ENCODE peak calls at places on chromosomes 6 and 20, in four cellular contexts. A, K, X and I are unnamed samples.

GRCh38 chr6:27133281-27134227 is 113.9 kb upstream of the PRSS16 start:
- DNase-seq in A (peak; percentile 85), K (no peak), X (peak; percentile 51), I (no peak)

GRCh38 chr6:33080127-33081089 is 4.6 kb downstream of the HLA-DPB1 start:
- DNase-seq in X (no peak), A (peak; percentile 36), K (no peak), I (no peak)

GRCh38 chr6:52538252-52538905 is 38.5 kb downstream of the TRAM2 start:
- DNase-seq in X (no peak), A (no peak), K (no peak), I (no peak)

GRCh38 chr6:31070711-31071197 is 41.6 kb downstream of the C6orf15 start:
- DNase-seq in X (peak; percentile 52), K (no peak), A (peak; percentile 55), I (no peak)

GRCh38 chr6:42142118-42142835 is at the start of gene C6orf132:
- DNase-seq in X (peak; percentile 43), A (no peak), K (peak; percentile 32), I (no peak)

GRCh38 chr6:169156108-169156821 is 97.4 kb downstream of the THBS2 start:
- DNase-seq in K (no peak), A (no peak), X (no peak), I (no peak)

GRCh38 chr20:10558635-10559187 is 115.1 kb downstream of the JAG1 start:
- DNase-seq in K (no peak), A (no peak), X (no peak), I (no peak)

GRCh38 chr6:89081423-89082322 is 1.1 kb downstream of the PNRC1 start:
- DNase-seq in A (peak; percentile 96), K (peak; percentile 77), X (peak; percentile 93), I (peak; percentile 82)

GRCh38 chr20:44494681-44495080 is 19.0 kb downstream of the TTPAL start:
- DNase-seq in K (no peak), X (no peak), A (no peak), I (no peak)

GRCh38 chr6:20837189-20837588 is 302.9 kb downstream of the CDKAL1 start:
- DNase-seq in K (no peak), A (no peak), X (no peak), I (no peak)

GRCh38 chr6:81734081-81734480 is 18.4 kb downstream of the TENT5A start:
- DNase-seq in X (peak; percentile 49), K (no peak), A (no peak), I (no peak)

GRCh38 chr20:21133917-21134622 is 8.2 kb downstream of the KIZ start:
- DNase-seq in X (no peak), A (no peak), K (no peak), I (no peak)

GRCh38 chr6:36829919-36830544 is 9.2 kb downstream of the CPNE5 start:
- DNase-seq in A (no peak), K (no peak), X (peak; percentile 98), I (no peak)

GRCh38 chr6:157853902-157854481 is 30.9 kb downstream of the SNX9 start:
- DNase-seq in K (no peak), A (no peak), X (no peak), I (no peak)
- TF ChIP-seq POLR2AphosphoS5 in K (no peak), A (no peak), X (no peak), I (no peak)

DNA sequence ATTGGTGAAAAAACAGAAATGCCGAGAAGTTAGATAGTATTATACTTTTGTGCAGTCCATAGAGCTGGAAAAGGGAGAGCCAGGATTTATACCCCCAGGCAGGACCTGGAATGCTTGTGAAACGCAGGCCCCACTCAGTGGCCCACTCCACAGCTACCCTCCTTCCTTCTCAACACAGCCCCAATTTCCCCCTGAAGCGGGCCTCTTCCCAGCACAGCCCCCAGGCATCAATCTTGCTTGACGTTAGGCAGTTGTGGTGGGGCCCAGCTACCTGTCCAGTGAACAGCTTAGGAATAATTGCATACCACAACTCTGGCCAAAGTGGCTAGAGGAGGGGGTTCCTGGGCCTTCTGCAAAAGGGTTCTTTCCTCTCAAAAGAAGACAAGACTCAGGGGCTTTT is 61.3 kb downstream of the PPP1R3G start:
- DNase-seq in A (no peak), K (no peak), X (no peak), I (no peak)
- TF ChIP-seq POLR2A in A (no peak), K (no peak), X (no peak), I (no peak)

DNA sequence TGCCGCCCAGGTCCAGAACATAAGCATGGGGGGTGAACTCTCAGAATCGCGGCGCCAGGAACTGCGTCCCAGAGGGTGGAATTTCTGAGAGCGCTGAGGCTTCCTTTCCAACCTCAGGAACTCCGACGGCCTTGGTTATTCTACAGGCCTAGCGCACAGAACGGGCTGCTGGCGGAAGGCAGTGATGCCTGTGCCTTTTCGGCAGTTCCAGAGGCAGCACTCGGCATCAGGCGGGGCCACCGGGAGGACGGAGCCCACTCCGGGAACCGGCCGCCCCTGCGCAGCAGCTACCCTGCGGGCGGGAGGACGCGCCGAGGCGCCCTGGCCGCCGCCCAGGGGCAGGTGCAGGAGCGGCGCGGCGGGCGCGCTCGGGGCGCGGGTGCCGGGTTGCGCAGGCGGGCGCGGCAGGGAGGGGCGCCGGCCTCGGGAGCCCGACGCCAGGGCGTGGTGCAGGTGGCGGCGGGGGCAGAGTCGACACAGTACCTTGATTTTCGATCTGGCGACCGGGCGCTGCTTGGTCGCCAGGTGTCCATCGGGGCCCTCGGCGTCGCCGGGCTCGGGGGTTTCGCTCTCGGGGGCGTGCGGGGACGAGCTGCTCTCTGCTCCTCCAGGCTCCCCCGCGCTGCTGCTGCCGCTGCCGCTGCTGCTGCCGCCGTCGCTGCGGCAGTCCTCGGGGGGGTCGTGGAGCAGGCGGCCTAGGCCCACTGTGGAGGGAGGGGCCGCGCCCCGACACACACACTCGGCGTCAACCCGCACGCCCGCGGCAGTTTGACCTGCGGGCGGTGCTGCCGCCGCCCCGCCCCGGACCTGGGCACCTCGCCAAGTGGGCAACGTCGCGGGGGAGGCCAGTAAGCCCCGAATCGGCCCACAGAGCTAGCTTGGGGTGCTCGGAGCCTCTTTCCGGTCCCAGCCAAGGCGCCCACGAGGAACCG is 1.3 kb downstream of the OVOL2 start:
- DNase-seq in A (no peak), K (no peak), X (no peak), I (no peak)
- TF ChIP-seq TAF1 in A (no peak), K (no peak), X (no peak), I (no peak)

GRCh38 chr6:7513534-7513933 is 27.9 kb upstream of the DSP start:
- DNase-seq in A (no peak), K (no peak), X (no peak), I (no peak)
- TF ChIP-seq POLR2AphosphoS5 in A (no peak), K (no peak), X (no peak), I (no peak)

DNA sequence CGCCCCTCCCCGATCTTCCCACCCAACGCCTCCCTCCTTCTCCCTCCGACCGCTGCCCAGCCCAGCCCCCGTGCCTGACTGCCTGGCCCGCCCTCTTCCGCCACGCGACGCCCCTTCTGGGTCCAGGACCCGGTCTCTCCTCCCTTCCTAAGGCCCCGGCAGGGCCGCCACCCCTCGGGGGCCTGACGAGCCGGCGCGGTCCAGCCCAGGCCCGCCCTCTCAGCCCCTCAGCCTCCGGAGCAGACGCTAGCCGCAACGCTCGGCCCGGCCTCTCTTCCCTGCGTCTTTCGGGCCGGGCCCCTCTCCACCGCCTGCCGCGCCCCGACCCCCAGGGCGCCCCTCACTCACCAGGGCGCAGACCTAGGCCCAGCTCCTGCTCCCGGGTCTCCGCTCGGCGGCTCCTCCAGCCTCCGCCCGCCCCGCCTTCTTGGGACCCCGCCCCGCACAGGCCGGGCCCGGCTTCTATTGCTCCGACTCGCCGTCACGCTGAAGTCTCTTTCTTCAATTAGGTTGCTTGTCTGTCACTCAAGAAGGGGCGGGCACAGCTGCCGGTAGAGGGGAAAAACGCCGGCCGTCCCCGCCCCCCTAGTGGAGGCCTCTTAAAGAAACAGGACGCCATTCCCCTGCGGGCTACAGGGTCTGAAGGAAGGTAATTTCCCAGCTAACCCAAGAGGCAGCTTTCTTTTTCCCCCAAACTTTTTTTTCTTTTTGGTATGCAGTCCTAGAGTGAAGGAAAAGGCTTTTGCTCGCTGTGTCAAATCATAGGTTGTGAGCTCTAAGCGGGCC is at the start of gene ELMO2:
- DNase-seq in X (peak; percentile 99), A (peak; percentile 97), K (peak; percentile 85), I (peak; percentile 84)
- TF ChIP-seq POLR2A in X (peak; percentile 64), A (peak; percentile 53), K (no peak), I (no peak)

DNA sequence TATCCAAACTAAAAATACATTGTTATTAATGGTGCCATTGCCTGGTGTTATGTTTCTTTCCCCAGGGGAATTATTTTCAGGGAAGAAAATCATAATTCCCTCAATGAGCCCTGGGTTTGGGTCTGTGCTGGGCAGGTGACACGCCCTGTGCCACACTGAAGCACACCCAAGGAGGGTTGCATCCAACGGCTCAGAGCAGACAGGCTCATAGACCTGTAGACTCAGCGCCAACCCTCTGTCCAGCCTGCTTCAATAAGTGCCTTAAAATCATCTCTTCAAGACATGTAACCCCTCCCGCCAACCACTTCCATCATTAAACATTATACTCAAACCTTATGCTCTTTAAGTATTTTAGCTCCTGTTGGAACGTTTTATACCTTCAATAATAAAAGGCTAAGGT is 225.3 kb upstream of the CDH4 start:
- DNase-seq in A (no peak), K (no peak), X (no peak), I (no peak)
- TF ChIP-seq TAF1 in A (no peak), K (no peak), X (no peak), I (no peak)

GRCh38 chr6:164507197-164507957 is 802.0 kb downstream of the C6orf118 start:
- DNase-seq in A (peak; percentile 8), X (no peak), K (peak; percentile 18), I (no peak)
- TF ChIP-seq POLR2AphosphoS5 in A (no peak), X (no peak), K (no peak), I (no peak)

DNA sequence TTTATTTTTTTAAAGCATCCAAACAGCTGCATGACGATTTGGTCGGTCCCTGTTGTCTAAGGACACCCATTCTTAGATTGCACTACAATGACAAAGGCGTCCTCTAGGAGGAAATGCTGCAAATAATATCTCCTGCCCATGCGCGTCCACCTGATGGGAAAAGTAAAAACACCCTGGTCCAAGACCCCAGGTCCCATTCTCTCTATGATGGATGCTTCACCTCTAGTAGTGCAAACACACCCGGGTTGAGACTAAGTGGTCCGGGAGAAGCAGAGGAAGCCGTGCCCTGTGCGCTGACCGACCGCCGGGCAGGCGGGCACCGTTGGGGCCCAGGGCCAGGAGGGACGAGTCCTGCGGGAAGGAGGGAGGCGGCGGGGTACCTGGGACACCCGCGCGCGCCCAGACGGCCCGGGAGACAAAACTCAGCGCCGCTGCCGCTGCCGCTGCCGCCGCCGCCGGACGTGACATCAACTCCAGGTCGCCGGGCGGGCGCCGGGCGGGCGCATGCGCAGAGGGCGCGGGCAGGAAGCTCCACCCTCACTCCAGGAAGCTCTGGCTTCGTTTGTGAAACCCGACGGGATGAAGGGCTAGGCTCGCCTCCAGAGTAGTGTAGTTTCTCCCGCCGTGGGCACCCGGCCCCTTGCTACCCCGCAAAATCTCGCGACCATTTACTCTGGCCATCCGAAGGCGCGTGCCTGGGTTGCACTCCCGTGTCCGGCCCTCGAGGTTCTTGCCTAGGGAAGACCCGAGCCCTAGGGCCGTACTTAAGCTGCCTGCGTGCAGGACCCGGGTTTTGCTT is at the start of gene TBC1D7:
- DNase-seq in K (peak; percentile 77), A (peak; percentile 97), X (peak; percentile 92), I (peak; percentile 80)
- TF ChIP-seq POLR2A in K (peak; percentile 89), A (peak; percentile 93), X (peak; percentile 94), I (peak; percentile 92)

GRCh38 chr20:19758888-19759331 is 852 bp downstream of the RIN2 start:
- DNase-seq in K (no peak), X (peak; percentile 74), A (no peak), I (no peak)
- TF ChIP-seq TAF1 in K (no peak), X (no peak), A (no peak), I (no peak)

GRCh38 chr6:109059148-109059547 is 35.5 kb downstream of the SESN1 start:
- DNase-seq in X (peak; percentile 39), K (no peak), A (no peak), I (no peak)
- TF ChIP-seq POLR2AphosphoS5 in X (no peak), K (no peak), A (no peak), I (no peak)